ENCODE peak calls at places on chromosome 3, in six cellular contexts. Q is left ventricle myocardium inferior, W is ovary, L is foreskin keratinocyte, U is GM12865, J is mesothelial cell of epicardium. H is an unnamed sample.

GRCh38 chr3:128075516-128076464 is 23.6 kb downstream of the SEC61A1 start:
- DNase-seq in Q (peak), W (peak), L (no peak), U (peak), J (peak), H (peak)

GRCh38 chr3:22934973-22935372 is 268.2 kb upstream of the UBE2E2 start:
- DNase-seq in Q (no peak), W (no peak), L (no peak), U (no peak), J (no peak), H (no peak)

GRCh38 chr3:32502089-32502943 is at the start of gene CMTM6:
- DNase-seq in Q (peak), W (peak), L (no peak), U (peak), J (peak), H (peak)

GRCh38 chr3:114878119-114878839 is 268.8 kb downstream of the ZBTB20 start:
- DNase-seq in Q (no peak), W (no peak), L (no peak), U (no peak), J (no peak), H (no peak)

GRCh38 chr3:143511174-143511879 is 336.9 kb downstream of the SLC9A9 start:
- DNase-seq in Q (no peak), W (no peak), L (no peak), U (no peak), J (no peak), H (no peak)

GRCh38 chr3:114213262-114213668 is 24.1 kb downstream of the ZNF80 start:
- DNase-seq in Q (no peak), W (no peak), L (no peak), U (no peak), J (no peak), H (no peak)

GRCh38 chr3:17157713-17158112 is 273.0 kb downstream of the PLCL2 start:
- DNase-seq in Q (no peak), W (no peak), L (no peak), U (no peak), J (no peak), H (no peak)

GRCh38 chr3:187736418-187736871 is 8.8 kb downstream of the BCL6 start:
- DNase-seq in Q (no peak), W (no peak), L (no peak), U (no peak), J (no peak), H (no peak)

GRCh38 chr3:52150860-52151259 is 3.4 kb downstream of the POC1A start:
- DNase-seq in Q (no peak), W (no peak), L (no peak), U (no peak), J (no peak), H (no peak)

GRCh38 chr3:49133226-49133951 is 539 bp upstream of the LAMB2 start:
- DNase-seq in Q (peak), W (peak), L (peak), U (no peak), J (peak), H (peak)

GRCh38 chr3:113212155-113212844 is 943 bp downstream of the BOC start:
- DNase-seq in Q (peak), W (peak), L (no peak), U (no peak), J (peak), H (no peak)

GRCh38 chr3:159928692-159929091 is 59.9 kb upstream of the IL12A start:
- DNase-seq in Q (no peak), W (no peak), L (peak), U (no peak), J (no peak), H (no peak)

GRCh38 chr3:159928071-159928491 is 60.6 kb upstream of the IL12A start:
- DNase-seq in Q (no peak), W (no peak), L (peak), U (no peak), J (no peak), H (no peak)

GRCh38 chr3:159929894-159930235 is 58.8 kb upstream of the IL12A start:
- DNase-seq in Q (no peak), W (no peak), L (no peak), U (no peak), J (no peak), H (no peak)

GRCh38 chr3:159926573-159926972 is 62.1 kb upstream of the IL12A start:
- DNase-seq in Q (no peak), W (no peak), L (no peak), U (no peak), J (no peak), H (no peak)

DNA sequence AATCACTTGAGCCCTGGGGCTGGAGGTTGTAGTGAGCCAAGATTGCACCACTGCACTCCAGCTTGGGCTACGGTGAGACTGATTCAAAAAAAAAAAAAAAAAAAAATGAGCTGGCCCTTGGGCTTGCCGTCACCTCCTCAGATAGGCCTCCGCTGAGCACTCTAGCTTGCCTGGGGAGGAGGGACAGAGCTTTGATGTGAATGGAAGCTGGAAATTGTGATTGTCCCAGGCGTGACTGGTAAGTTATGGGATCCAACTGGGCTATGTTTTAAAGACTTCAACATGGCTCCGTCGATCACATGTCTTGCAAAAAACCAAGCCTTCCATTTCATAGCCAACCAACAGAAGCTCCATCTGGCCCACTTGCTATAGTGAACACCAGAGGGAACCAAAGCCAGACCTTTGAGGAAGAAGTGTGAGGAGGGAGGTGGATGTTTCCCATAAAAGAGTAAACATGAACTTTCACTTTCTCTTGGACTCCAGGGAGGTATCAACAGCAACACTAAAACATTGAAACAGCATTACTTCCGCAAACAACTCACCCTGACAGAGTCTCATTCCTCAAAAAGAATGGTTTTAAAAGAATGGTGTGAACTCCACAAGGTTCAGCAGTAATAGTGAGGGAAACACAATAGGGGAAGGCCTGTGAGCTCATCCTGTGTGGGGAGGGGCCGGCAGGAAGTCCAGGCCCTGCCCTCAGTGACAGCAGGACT is 59.3 kb upstream of the IL12A start:
- DNase-seq in Q (no peak), W (no peak), L (peak), U (peak), J (no peak), H (no peak)
- TF ChIP-seq CTCF in Q (peak), W (no peak), L (peak), U (no peak), J (no peak), H (peak)

GRCh38 chr3:193826126-193826795 is 233.3 kb downstream of the OPA1 start:
- DNase-seq in Q (no peak), W (peak), L (no peak), U (no peak), J (no peak), H (no peak)
- TF ChIP-seq CTCF in Q (no peak), W (no peak), L (peak), U (no peak), J (no peak), H (no peak)

DNA sequence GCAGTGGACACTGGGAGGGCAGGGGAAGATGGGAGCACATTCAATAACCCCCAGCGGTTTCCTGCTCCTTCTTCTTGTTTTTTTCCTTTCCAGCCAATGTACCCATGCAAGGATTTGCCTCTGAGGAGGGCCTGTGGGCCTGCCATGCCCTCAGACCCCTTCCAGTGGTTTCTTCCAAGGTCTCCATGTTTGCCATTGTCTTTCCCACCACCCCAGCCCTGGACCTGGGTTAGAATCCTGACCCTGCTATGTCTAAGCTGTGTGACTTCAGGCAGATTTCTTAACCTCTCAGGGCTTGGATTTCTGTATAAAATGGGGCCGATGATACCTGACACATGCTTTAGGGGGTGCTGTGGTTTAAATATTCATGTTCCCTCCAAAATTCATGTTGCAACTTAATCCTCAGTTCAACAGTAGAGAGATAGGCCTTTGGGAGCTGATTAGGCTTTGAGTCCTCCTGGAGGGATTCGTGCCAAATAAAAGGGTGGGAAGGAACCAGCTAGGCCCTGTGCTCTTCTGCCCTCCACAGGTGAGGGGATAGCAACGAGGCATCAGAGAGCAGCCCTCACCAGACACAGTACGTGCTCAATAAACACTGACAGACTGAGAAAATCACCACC is 46.3 kb upstream of the FLNB start:
- DNase-seq in Q (no peak), W (no peak), L (no peak), U (peak), J (no peak), H (no peak)
- TF ChIP-seq CTCF in Q (no peak), W (no peak), L (peak), U (peak), J (no peak), H (peak)

GRCh38 chr3:10115326-10116137 is at the start of gene BRK1:
- DNase-seq in Q (peak), W (peak), L (peak), U (peak), J (peak), H (peak)
- TF ChIP-seq CTCF in Q (no peak), W (no peak), L (no peak), U (no peak), J (no peak), H (no peak)

DNA sequence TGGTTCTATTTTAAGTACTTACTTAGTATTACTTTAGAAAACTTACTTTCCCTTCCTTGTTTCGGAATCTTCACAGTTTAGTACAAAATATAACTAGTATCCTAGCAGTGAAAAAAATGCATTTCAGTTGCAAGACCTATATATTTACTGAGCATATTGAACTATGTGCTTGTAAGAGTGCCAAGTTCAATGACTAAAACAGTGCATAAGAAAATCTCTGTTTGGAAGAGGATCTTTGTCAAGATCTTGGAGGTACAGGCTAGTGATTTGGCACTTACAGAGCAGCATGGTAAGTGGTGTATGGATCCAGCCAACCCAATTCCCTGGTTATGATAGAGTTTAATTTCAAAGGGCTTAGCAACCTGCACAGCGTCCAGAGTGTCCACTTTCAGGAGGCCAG is 625.7 kb upstream of the BCHE start:
- DNase-seq in Q (no peak), W (no peak), L (no peak), U (no peak), J (no peak), H (no peak)
- TF ChIP-seq CTCF in Q (no peak), W (no peak), L (no peak), U (no peak), J (no peak), H (no peak)

GRCh38 chr3:155739154-155739553 is 5.7 kb downstream of the PLCH1 start:
- DNase-seq in Q (no peak), W (no peak), L (no peak), U (no peak), J (no peak), H (no peak)
- TF ChIP-seq CTCF in Q (no peak), W (no peak), L (peak), U (no peak), J (no peak), H (peak)

DNA sequence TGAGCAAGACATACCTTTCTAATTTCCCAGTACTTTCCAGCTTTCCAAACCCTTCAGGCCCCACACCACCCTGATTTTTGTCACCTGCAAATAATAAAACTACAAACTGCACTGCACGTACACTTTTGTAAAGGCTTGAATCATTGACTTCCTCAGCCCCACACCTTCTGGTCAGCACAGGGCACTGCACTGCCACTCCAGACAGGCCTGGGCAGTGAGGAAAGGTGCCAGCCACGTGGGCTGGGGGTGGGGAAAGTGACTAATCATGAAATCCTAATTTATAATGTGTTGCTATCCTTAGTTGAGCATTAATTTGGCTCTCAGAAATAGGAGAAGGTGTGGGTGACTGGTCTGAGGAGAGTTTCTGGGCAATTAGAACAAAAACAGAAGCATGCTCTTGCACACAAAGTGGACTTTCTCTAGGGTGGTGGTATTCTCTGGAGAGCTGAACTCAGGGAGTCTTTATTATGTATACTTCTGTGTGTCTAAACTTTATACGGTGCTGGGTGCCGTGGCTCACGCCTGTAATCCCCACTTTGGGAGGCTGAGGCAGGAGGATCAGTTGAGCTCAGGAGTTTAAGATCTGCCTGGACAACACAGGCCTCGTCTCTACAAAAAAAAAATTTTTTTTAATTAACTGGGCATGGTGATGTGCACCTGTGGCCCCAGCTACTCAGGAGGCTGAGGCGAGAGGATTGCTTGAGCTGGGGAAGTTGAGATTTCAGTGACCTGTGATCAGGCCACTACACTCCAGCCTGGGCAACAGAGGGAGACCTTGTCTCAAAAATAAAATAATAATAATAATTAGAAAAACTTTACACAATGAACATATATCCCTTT is 58.2 kb upstream of the FLNB start:
- DNase-seq in Q (peak), W (peak), L (no peak), U (no peak), J (no peak), H (no peak)
- TF ChIP-seq CTCF in Q (peak), W (no peak), L (peak), U (no peak), J (no peak), H (peak)

GRCh38 chr3:28606283-28606682 is 257.7 kb upstream of the AZI2 start:
- DNase-seq in Q (no peak), W (no peak), L (no peak), U (no peak), J (no peak), H (no peak)

GRCh38 chr3:28617821-28618220 is 269.2 kb upstream of the AZI2 start:
- DNase-seq in Q (no peak), W (no peak), L (no peak), U (no peak), J (no peak), H (no peak)

GRCh38 chr3:28615071-28615470 is 266.4 kb upstream of the AZI2 start:
- DNase-seq in Q (no peak), W (no peak), L (no peak), U (no peak), J (no peak), H (no peak)

DNA sequence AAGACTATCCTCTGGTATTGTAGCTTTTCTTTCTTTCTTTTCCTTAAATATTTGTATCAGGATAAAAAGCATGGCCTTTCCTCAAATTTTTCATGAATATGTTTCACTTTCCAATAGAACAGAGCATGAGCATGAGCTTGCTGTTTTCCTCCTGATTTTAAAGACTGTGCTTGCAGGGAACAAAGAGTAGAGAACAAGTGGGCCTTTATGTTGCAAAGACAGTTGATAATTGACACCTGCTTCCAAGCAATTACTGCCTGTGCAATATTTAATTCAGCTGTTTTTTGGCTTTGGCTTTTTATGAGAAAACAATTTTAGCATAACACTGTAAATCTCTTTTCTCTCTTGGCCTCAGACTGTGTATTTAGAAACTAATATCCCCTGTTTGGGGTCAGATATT is 263.6 kb upstream of the AZI2 start:
- DNase-seq in Q (no peak), W (no peak), L (no peak), U (no peak), J (no peak), H (no peak)
- TF ChIP-seq CTCF in Q (no peak), W (no peak), L (no peak), U (no peak), J (no peak), H (no peak)

GRCh38 chr3:136008221-136008620 is 42.7 kb downstream of the PPP2R3A start:
- DNase-seq in Q (no peak), W (no peak), L (no peak), U (no peak), J (no peak), H (no peak)

DNA sequence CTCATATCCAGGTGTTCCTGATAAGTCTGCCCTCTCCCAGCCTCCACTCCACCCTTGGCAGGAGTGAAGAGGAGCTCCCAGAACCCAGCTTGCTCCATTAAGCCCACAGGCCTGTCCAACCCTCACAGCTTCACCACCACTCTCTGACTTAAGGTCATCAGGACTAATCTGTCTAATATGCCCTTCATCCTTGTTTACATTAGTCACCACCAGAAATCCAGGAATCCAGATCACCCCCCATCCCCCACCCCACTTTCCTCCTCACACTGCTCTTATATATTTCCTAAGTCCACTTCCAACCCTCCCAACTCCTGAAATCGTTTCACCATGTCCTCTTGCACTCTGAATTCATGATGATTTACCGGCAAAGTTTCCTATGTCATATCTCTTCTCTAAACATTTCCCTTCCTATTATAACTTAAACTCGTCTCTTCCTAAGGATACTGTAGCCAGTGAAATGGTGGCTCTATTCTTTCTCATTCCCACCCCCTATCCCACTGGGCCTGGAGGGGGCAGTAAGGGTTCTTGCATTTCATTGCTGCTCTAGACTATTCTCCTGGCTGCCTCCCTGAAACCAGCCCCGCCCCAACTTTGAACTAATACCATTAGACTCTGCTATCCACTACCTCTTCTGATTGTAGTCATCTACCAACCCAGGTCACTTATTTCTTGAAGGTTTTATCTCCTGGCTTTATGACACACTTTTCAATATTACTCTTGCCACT is 43.4 kb downstream of the PPP2R3A start:
- DNase-seq in Q (no peak), W (no peak), L (no peak), U (no peak), J (no peak), H (no peak)
- TF ChIP-seq CTCF in Q (no peak), W (no peak), L (no peak), U (no peak), J (no peak), H (no peak)

GRCh38 chr3:70876154-70876553 is 563.7 kb upstream of the MDFIC2 start:
- DNase-seq in Q (no peak), W (no peak), L (no peak), U (no peak), J (no peak), H (no peak)

GRCh38 chr3:70885636-70886035 is 573.2 kb upstream of the MDFIC2 start:
- DNase-seq in Q (no peak), W (no peak), L (no peak), U (no peak), J (no peak), H (no peak)

GRCh38 chr3:70882104-70882503 is 569.7 kb upstream of the MDFIC2 start:
- DNase-seq in Q (no peak), W (no peak), L (no peak), U (no peak), J (no peak), H (no peak)

GRCh38 chr3:70880416-70880815 is 568.0 kb upstream of the MDFIC2 start:
- DNase-seq in Q (no peak), W (no peak), L (no peak), U (no peak), J (no peak), H (no peak)
- TF ChIP-seq CTCF in Q (no peak), W (no peak), L (no peak), U (no peak), J (no peak), H (no peak)